ENCODE peak calls at places on chromosomes 16 and 17, in five cellular contexts. V, D, O, C and X are unnamed samples.

GRCh38 chr16:29868396-29868795 is 5.4 kb upstream of the CDIPT start:
- DNase-seq in V (no peak), D (no peak), O (no peak), C (no peak), X (no peak)

GRCh38 chr17:47730681-47731080 is 2.4 kb upstream of the TBX21 start:
- DNase-seq in V (no peak), D (no peak), O (no peak), C (no peak), X (no peak)

GRCh38 chr16:5041604-5042133 is 7.9 kb upstream of the NAGPA start:
- DNase-seq in V (peak; percentile 91), D (no peak), O (no peak), C (no peak), X (no peak)

GRCh38 chr16:70441406-70441990 is 2.6 kb upstream of the ST3GAL2 start:
- DNase-seq in V (no peak), D (no peak), O (no peak), C (no peak), X (no peak)

GRCh38 chr17:75996665-75997590 is 3.7 kb upstream of the CDK3 start:
- DNase-seq in V (peak; percentile 84), D (no peak), O (no peak), C (no peak), X (no peak)

GRCh38 chr16:64615647-64616280 is 506.1 kb downstream of the CDH11 start:
- DNase-seq in V (no peak), D (no peak), O (no peak), C (no peak), X (peak; percentile 58)

GRCh38 chr16:68342620-68343019 is 31.8 kb downstream of the PRMT7 start:
- DNase-seq in V (no peak), D (no peak), O (no peak), C (no peak), X (no peak)

GRCh38 chr17:41511130-41511529 is 5.7 kb upstream of the KRT13 start:
- DNase-seq in V (no peak), D (no peak), O (no peak), C (no peak), X (no peak)

GRCh38 chr16:83307206-83307990 is 500.4 kb upstream of the HSBP1 start:
- DNase-seq in V (no peak), D (no peak), O (no peak), C (no peak), X (no peak)

GRCh38 chr16:85227262-85227923 is 115.1 kb upstream of the CIBAR2 start:
- DNase-seq in V (peak; percentile 96), D (peak; percentile 37), O (no peak), C (no peak), X (no peak)

GRCh38 chr17:9451919-9452318 is 123.7 kb downstream of the STX8 start:
- DNase-seq in V (no peak), D (no peak), O (no peak), C (no peak), X (no peak)

GRCh38 chr17:45895304-45895968 is 1.1 kb downstream of the MAPT start:
- DNase-seq in V (no peak), D (peak; percentile 73), O (no peak), C (no peak), X (peak; percentile 68)

GRCh38 chr17:42928714-42929496 is 28.3 kb downstream of the G6PC1 start:
- DNase-seq in V (peak; percentile 87), D (no peak), O (no peak), C (peak; percentile 19), X (peak; percentile 39)

GRCh38 chr16:79563919-79564318 is 36.6 kb downstream of the MAF start:
- DNase-seq in V (no peak), D (no peak), O (no peak), C (no peak), X (no peak)